ENCODE peak calls at places on chromosomes 12 and 14, in ten cellular contexts. D is NCI-H1436 treated with DMSO at 0.1 percent for 48 hours; W is EH; L is ELR; Q is Kasumi-1; S is lower lobe of right lung; Y is thoracic aorta; X is head of caudate nucleus; J is ACHN; O is activated naive CD4-positive, alpha-beta T cell. V is an unnamed sample.

GRCh38 chr12:14393736-14394135 is 28.3 kb downstream of the ATF7IP start:
- DNase-seq in D (no peak), W (peak; percentile 36), L (peak; percentile 61), Q (no peak), S (no peak), Y (no peak), X (no peak), J (no peak), O (no peak), V (no peak)

GRCh38 chr12:56001446-56002100 is 4.5 kb downstream of the SUOX start:
- DNase-seq in D (no peak), W (no peak), L (no peak), Q (no peak), S (no peak), Y (no peak), X (no peak), J (peak; percentile 58), O (no peak), V (no peak)

GRCh38 chr12:102948941-102949352 is 8.5 kb upstream of the ASCL1 start:
- DNase-seq in D (no peak), W (peak; percentile 35), L (peak; percentile 41), Q (peak; percentile 21), S (no peak), Y (no peak), X (peak; percentile 90), J (peak; percentile 46), O (peak; percentile 34), V (peak; percentile 75)

GRCh38 chr12:8045952-8046944 is 13.7 kb downstream of the FOXJ2 start:
- DNase-seq in D (no peak), W (peak; percentile 79), L (peak; percentile 79), Q (peak; percentile 59), S (peak; percentile 83), Y (no peak), X (peak; percentile 93), J (peak; percentile 80), O (peak; percentile 78), V (peak; percentile 66)

GRCh38 chr12:62632521-62632920 is 165.9 kb downstream of the MON2 start:
- DNase-seq in D (no peak), W (peak; percentile 35), L (peak; percentile 51), Q (no peak), S (peak; percentile 57), Y (no peak), X (peak; percentile 70), J (peak; percentile 33), O (no peak), V (no peak)

GRCh38 chr14:32342151-32342853 is 13.2 kb downstream of the AKAP6 start:
- DNase-seq in D (no peak), W (no peak), L (no peak), Q (no peak), S (no peak), Y (no peak), X (no peak), J (no peak), O (no peak), V (no peak)

GRCh38 chr14:54566410-54567223 is at the start of gene SAMD4A:
- DNase-seq in D (no peak), W (peak; percentile 94), L (peak; percentile 88), Q (peak; percentile 59), S (peak; percentile 87), Y (peak; percentile 25), X (peak; percentile 85), J (peak; percentile 76), O (peak; percentile 49), V (peak; percentile 78)

GRCh38 chr14:55921516-55921915 is 196.7 kb upstream of the PELI2 start:
- DNase-seq in D (no peak), W (no peak), L (no peak), Q (no peak), S (no peak), Y (no peak), X (no peak), J (no peak), O (no peak), V (no peak)

GRCh38 chr12:105920161-105920684 is 218.5 kb downstream of the NUAK1 start:
- DNase-seq in D (no peak), W (peak; percentile 73), L (no peak), Q (no peak), S (no peak), Y (no peak), X (peak; percentile 59), J (no peak), O (no peak), V (peak; percentile 48)

GRCh38 chr12:120903382-120903817 is 758 bp downstream of the SPPL3 start:
- DNase-seq in D (no peak), W (peak; percentile 54), L (peak; percentile 74), Q (peak; percentile 54), S (peak; percentile 80), Y (peak; percentile 15), X (peak; percentile 80), J (peak; percentile 70), O (peak; percentile 61), V (peak; percentile 60)

GRCh38 chr12:108615918-108616317 is 17.8 kb downstream of the SELPLG start:
- DNase-seq in D (no peak), W (no peak), L (no peak), Q (no peak), S (no peak), Y (no peak), X (no peak), J (no peak), O (no peak), V (no peak)

GRCh38 chr14:64478634-64479250 is 13.4 kb downstream of the AKAP5 start:
- DNase-seq in D (no peak), W (peak; percentile 46), L (peak; percentile 45), Q (peak; percentile 49), S (no peak), Y (no peak), X (no peak), J (peak; percentile 33), O (no peak), V (no peak)

GRCh38 chr12:98738539-98738938 is 93.4 kb downstream of the APAF1 start:
- DNase-seq in D (no peak), W (no peak), L (no peak), Q (no peak), S (no peak), Y (no peak), X (no peak), J (no peak), O (no peak), V (no peak)

GRCh38 chr12:128091931-128092330 is 175.0 kb upstream of the TMEM132C start:
- DNase-seq in D (no peak), W (peak; percentile 50), L (no peak), Q (no peak), S (no peak), Y (no peak), X (no peak), J (no peak), O (no peak), V (no peak)

GRCh38 chr14:36665887-36666415 is 4.3 kb downstream of the PAX9 start:
- DNase-seq in D (no peak), W (no peak), L (no peak), Q (no peak), S (no peak), Y (no peak), X (no peak), J (no peak), O (no peak), V (no peak)

GRCh38 chr12:131276501-131277185 is 322.9 kb downstream of the ADGRD1 start:
- DNase-seq in D (no peak), W (no peak), L (no peak), Q (no peak), S (peak; percentile 29), Y (no peak), X (no peak), J (no peak), O (no peak), V (no peak)

GRCh38 chr14:77086017-77086727 is 11.9 kb upstream of the CIPC start:
- DNase-seq in D (no peak), W (peak; percentile 62), L (peak; percentile 27), Q (no peak), S (no peak), Y (no peak), X (no peak), J (no peak), O (no peak), V (no peak)

GRCh38 chr12:103725398-103725797 is 115.6 kb downstream of the NT5DC3 start:
- DNase-seq in D (no peak), W (no peak), L (no peak), Q (no peak), S (no peak), Y (no peak), X (no peak), J (no peak), O (no peak), V (no peak)

GRCh38 chr14:42057176-42057575 is 450.5 kb downstream of the LRFN5 start:
- DNase-seq in D (no peak), W (no peak), L (no peak), Q (no peak), S (no peak), Y (no peak), X (no peak), J (no peak), O (no peak), V (no peak)

GRCh38 chr14:21070610-21071224 is 613 bp downstream of the ARHGEF40 start:
- DNase-seq in D (no peak), W (peak; percentile 59), L (peak; percentile 50), Q (peak; percentile 68), S (no peak), Y (no peak), X (peak; percentile 69), J (peak; percentile 37), O (no peak), V (no peak)

GRCh38 chr14:52071675-52072074 is 2.8 kb upstream of the NID2 start:
- DNase-seq in D (no peak), W (peak; percentile 54), L (peak; percentile 61), Q (peak; percentile 9), S (no peak), Y (no peak), X (no peak), J (no peak), O (no peak), V (no peak)

GRCh38 chr12:2751230-2751629 is 43.5 kb upstream of the FKBP4 start:
- DNase-seq in D (no peak), W (no peak), L (no peak), Q (no peak), S (no peak), Y (no peak), X (no peak), J (no peak), O (no peak), V (no peak)

GRCh38 chr12:57004651-57005050 is 1.7 kb downstream of the ZBTB39 start:
- DNase-seq in D (no peak), W (no peak), L (no peak), Q (no peak), S (no peak), Y (no peak), X (no peak), J (no peak), O (no peak), V (no peak)

GRCh38 chr12:95342008-95342407 is 124.4 kb downstream of the VEZT start:
- DNase-seq in D (no peak), W (no peak), L (no peak), Q (no peak), S (no peak), Y (no peak), X (no peak), J (no peak), O (no peak), V (no peak)

GRCh38 chr12:2539938-2540337 is 254.8 kb upstream of the FKBP4 start:
- DNase-seq in D (no peak), W (no peak), L (no peak), Q (no peak), S (no peak), Y (no peak), X (no peak), J (no peak), O (no peak), V (no peak)

GRCh38 chr14:96126783-96127271 is 77.8 kb upstream of the BDKRB2 start:
- DNase-seq in D (no peak), W (no peak), L (no peak), Q (no peak), S (no peak), Y (no peak), X (no peak), J (no peak), O (no peak), V (no peak)

GRCh38 chr12:31002999-31003398 is 70.7 kb upstream of the DDX11 start:
- DNase-seq in D (no peak), W (no peak), L (peak; percentile 19), Q (no peak), S (peak; percentile 19), Y (no peak), X (no peak), J (peak; percentile 28), O (no peak), V (no peak)

GRCh38 chr12:89566615-89567014 is 40.8 kb upstream of the POC1B start:
- DNase-seq in D (no peak), W (peak; percentile 57), L (no peak), Q (no peak), S (no peak), Y (no peak), X (no peak), J (no peak), O (no peak), V (no peak)